ENCODE peak calls at places on chromosome 2, in eight cellular contexts. One of them, this sample, is unnamed.

GRCh38 chr2:75098856-75099255 is 100.5 kb downstream of the TACR1 start:
- DNase-seq in cardiac muscle cell: peak; percentile 65
- DNase-seq in Peyer's patch: no peak
- DNase-seq in transverse colon: no peak
- DNase-seq in testis: peak; percentile 19
- DNase-seq in uterus: no peak
- DNase-seq in CD8-positive, alpha-beta T cell: no peak
- DNase-seq in PC-3: peak; percentile 53
- DNase-seq in this sample: peak; percentile 4

GRCh38 chr2:222652856-222653255 is 3.0 kb downstream of the FARSB start:
- DNase-seq in cardiac muscle cell: no peak
- DNase-seq in Peyer's patch: no peak
- DNase-seq in transverse colon: peak; percentile 48
- DNase-seq in testis: no peak
- DNase-seq in uterus: no peak
- DNase-seq in CD8-positive, alpha-beta T cell: no peak
- DNase-seq in PC-3: no peak
- DNase-seq in this sample: peak; percentile 41

GRCh38 chr2:142131016-142131714 is at the start of gene LRP1B:
- DNase-seq in cardiac muscle cell: peak; percentile 62
- DNase-seq in Peyer's patch: no peak
- DNase-seq in transverse colon: no peak
- DNase-seq in testis: peak; percentile 31
- DNase-seq in uterus: peak; percentile 10
- DNase-seq in CD8-positive, alpha-beta T cell: no peak
- DNase-seq in PC-3: no peak
- DNase-seq in this sample: peak; percentile 35

GRCh38 chr2:17877811-17878221 is 651 bp upstream of the KCNS3 start:
- DNase-seq in cardiac muscle cell: peak; percentile 8
- DNase-seq in Peyer's patch: no peak
- DNase-seq in transverse colon: peak; percentile 15
- DNase-seq in testis: peak; percentile 30
- DNase-seq in uterus: no peak
- DNase-seq in CD8-positive, alpha-beta T cell: no peak
- DNase-seq in PC-3: no peak
- DNase-seq in this sample: peak; percentile 10

GRCh38 chr2:159152119-159152778 is 134.3 kb downstream of the WDSUB1 start:
- DNase-seq in cardiac muscle cell: peak; percentile 55
- DNase-seq in Peyer's patch: no peak
- DNase-seq in transverse colon: no peak
- DNase-seq in testis: no peak
- DNase-seq in uterus: no peak
- DNase-seq in CD8-positive, alpha-beta T cell: no peak
- DNase-seq in PC-3: no peak
- DNase-seq in this sample: no peak

GRCh38 chr2:57733959-57734358 is 312.6 kb upstream of the VRK2 start:
- DNase-seq in cardiac muscle cell: no peak
- DNase-seq in Peyer's patch: no peak
- DNase-seq in transverse colon: no peak
- DNase-seq in testis: no peak
- DNase-seq in uterus: no peak
- DNase-seq in CD8-positive, alpha-beta T cell: no peak
- DNase-seq in PC-3: peak; percentile 29
- DNase-seq in this sample: no peak

GRCh38 chr2:28004086-28004485 is 113.6 kb downstream of the BABAM2 start:
- DNase-seq in cardiac muscle cell: peak; percentile 87
- DNase-seq in Peyer's patch: no peak
- DNase-seq in transverse colon: no peak
- DNase-seq in testis: no peak
- DNase-seq in uterus: no peak
- DNase-seq in CD8-positive, alpha-beta T cell: peak; percentile 14
- DNase-seq in PC-3: peak; percentile 81
- DNase-seq in this sample: peak; percentile 76

GRCh38 chr2:230473378-230473777 is 57.4 kb downstream of the SP100 start:
- DNase-seq in cardiac muscle cell: no peak
- DNase-seq in Peyer's patch: peak; percentile 46
- DNase-seq in transverse colon: no peak
- DNase-seq in testis: no peak
- DNase-seq in uterus: no peak
- DNase-seq in CD8-positive, alpha-beta T cell: peak; percentile 15
- DNase-seq in PC-3: no peak
- DNase-seq in this sample: no peak

GRCh38 chr2:236916181-236916580 is 169.5 kb upstream of the COPS8 start:
- DNase-seq in cardiac muscle cell: no peak
- DNase-seq in Peyer's patch: no peak
- DNase-seq in transverse colon: peak; percentile 27
- DNase-seq in testis: no peak
- DNase-seq in uterus: no peak
- DNase-seq in CD8-positive, alpha-beta T cell: no peak
- DNase-seq in PC-3: no peak
- DNase-seq in this sample: no peak

GRCh38 chr2:41736586-41736985 is 311.2 kb upstream of the PKDCC start:
- DNase-seq in cardiac muscle cell: no peak
- DNase-seq in Peyer's patch: no peak
- DNase-seq in transverse colon: no peak
- DNase-seq in testis: no peak
- DNase-seq in uterus: no peak
- DNase-seq in CD8-positive, alpha-beta T cell: no peak
- DNase-seq in PC-3: no peak
- DNase-seq in this sample: no peak

GRCh38 chr2:238747114-238747513 is 100.8 kb upstream of the TWIST2 start:
- DNase-seq in cardiac muscle cell: no peak
- DNase-seq in Peyer's patch: no peak
- DNase-seq in transverse colon: no peak
- DNase-seq in testis: no peak
- DNase-seq in uterus: no peak
- DNase-seq in CD8-positive, alpha-beta T cell: no peak
- DNase-seq in PC-3: no peak
- DNase-seq in this sample: no peak

GRCh38 chr2:57720728-57721627 is 325.6 kb upstream of the VRK2 start:
- DNase-seq in cardiac muscle cell: peak; percentile 69
- DNase-seq in Peyer's patch: peak; percentile 17
- DNase-seq in transverse colon: peak; percentile 8
- DNase-seq in testis: peak; percentile 69
- DNase-seq in uterus: no peak
- DNase-seq in CD8-positive, alpha-beta T cell: peak; percentile 24
- DNase-seq in PC-3: peak; percentile 76
- DNase-seq in this sample: peak; percentile 42

GRCh38 chr2:74063486-74063885 is 78.8 kb downstream of the TET3 start:
- DNase-seq in cardiac muscle cell: no peak
- DNase-seq in Peyer's patch: no peak
- DNase-seq in transverse colon: no peak
- DNase-seq in testis: no peak
- DNase-seq in uterus: no peak
- DNase-seq in CD8-positive, alpha-beta T cell: no peak
- DNase-seq in PC-3: peak; percentile 13
- DNase-seq in this sample: no peak

GRCh38 chr2:1621041-1621440 is 123.3 kb downstream of the PXDN start:
- DNase-seq in cardiac muscle cell: no peak
- DNase-seq in Peyer's patch: no peak
- DNase-seq in transverse colon: no peak
- DNase-seq in testis: no peak
- DNase-seq in uterus: no peak
- DNase-seq in CD8-positive, alpha-beta T cell: no peak
- DNase-seq in PC-3: no peak
- DNase-seq in this sample: no peak

GRCh38 chr2:201419057-201419635 is 32.1 kb downstream of the TRAK2 start:
- DNase-seq in cardiac muscle cell: no peak
- DNase-seq in Peyer's patch: no peak
- DNase-seq in transverse colon: peak; percentile 57
- DNase-seq in testis: peak; percentile 48
- DNase-seq in uterus: no peak
- DNase-seq in CD8-positive, alpha-beta T cell: no peak
- DNase-seq in PC-3: peak; percentile 75
- DNase-seq in this sample: peak; percentile 31
- TF ChIP-seq CTCF in cardiac muscle cell: no peak
- TF ChIP-seq CTCF in Peyer's patch: peak; percentile 38
- TF ChIP-seq CTCF in transverse colon: peak; percentile 16
- TF ChIP-seq CTCF in testis: no peak
- TF ChIP-seq CTCF in uterus: no peak
- TF ChIP-seq CTCF in CD8-positive, alpha-beta T cell: no peak
- TF ChIP-seq CTCF in PC-3: peak; percentile 78
- TF ChIP-seq CTCF in this sample: no peak

GRCh38 chr2:15943914-15944313 is 3.6 kb downstream of the MYCN start:
- DNase-seq in cardiac muscle cell: peak; percentile 51
- DNase-seq in Peyer's patch: no peak
- DNase-seq in transverse colon: no peak
- DNase-seq in testis: peak; percentile 29
- DNase-seq in uterus: no peak
- DNase-seq in CD8-positive, alpha-beta T cell: no peak
- DNase-seq in PC-3: no peak
- DNase-seq in this sample: peak; percentile 41
- H3K27me3 ChIP-seq in cardiac muscle cell: no peaks in the 10 kb centered on the region
- H3K27me3 ChIP-seq in Peyer's patch: peaks cover 5% of the 10 kb centered on the region
- H3K27me3 ChIP-seq in transverse colon: peaks cover 39% of the 10 kb centered on the region
- H3K27me3 ChIP-seq in testis: no peaks in the 10 kb centered on the region
- H3K27me3 ChIP-seq in uterus: peaks cover 3% of the 10 kb centered on the region
- H3K27me3 ChIP-seq in CD8-positive, alpha-beta T cell: peaks cover 3% of the 10 kb centered on the region
- H3K27me3 ChIP-seq in PC-3: peaks cover 68% of the 10 kb centered on the region
- H3K27me3 ChIP-seq in this sample: peaks cover 29% of the 10 kb centered on the region

DNA sequence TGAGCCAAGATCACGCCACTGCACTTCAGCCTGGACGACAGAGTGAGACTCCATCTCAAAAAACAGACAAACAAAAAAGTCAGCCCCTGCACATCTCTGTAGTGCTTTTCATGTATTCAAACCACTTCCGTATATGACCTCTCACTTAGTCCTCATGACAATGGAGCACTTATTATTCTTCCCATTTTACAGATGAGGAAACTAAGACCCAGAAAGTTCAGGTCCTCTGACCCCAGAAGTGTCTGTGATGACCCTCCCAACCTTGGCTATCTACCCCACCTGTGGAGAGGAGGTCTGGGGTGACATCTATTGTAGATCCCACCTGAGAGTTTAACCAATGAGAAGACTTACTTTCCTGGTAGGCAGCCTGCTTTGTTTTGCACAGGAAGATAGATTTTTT is 21.6 kb upstream of the MAPRE3 start:
- DNase-seq in cardiac muscle cell: no peak
- DNase-seq in Peyer's patch: no peak
- DNase-seq in transverse colon: no peak
- DNase-seq in testis: no peak
- DNase-seq in uterus: no peak
- DNase-seq in CD8-positive, alpha-beta T cell: no peak
- DNase-seq in PC-3: no peak
- DNase-seq in this sample: no peak
- H3K4me1 ChIP-seq in cardiac muscle cell: peaks cover 17% of the 10 kb centered on the region
- H3K4me1 ChIP-seq in Peyer's patch: no peaks in the 10 kb centered on the region
- H3K4me1 ChIP-seq in transverse colon: no peaks in the 10 kb centered on the region
- H3K4me1 ChIP-seq in testis: no peaks in the 10 kb centered on the region
- H3K4me1 ChIP-seq in uterus: no peaks in the 10 kb centered on the region
- H3K4me1 ChIP-seq in CD8-positive, alpha-beta T cell: no peaks in the 10 kb centered on the region
- H3K4me1 ChIP-seq in PC-3: peaks cover 9% of the 10 kb centered on the region
- H3K4me1 ChIP-seq in this sample: no peaks in the 10 kb centered on the region

GRCh38 chr2:148599112-148599991 is 45.2 kb upstream of the EPC2 start:
- DNase-seq in cardiac muscle cell: no peak
- DNase-seq in Peyer's patch: no peak
- DNase-seq in transverse colon: no peak
- DNase-seq in testis: no peak
- DNase-seq in uterus: no peak
- DNase-seq in CD8-positive, alpha-beta T cell: no peak
- DNase-seq in PC-3: no peak
- DNase-seq in this sample: no peak

GRCh38 chr2:148604927-148605326 is 39.6 kb upstream of the EPC2 start:
- DNase-seq in cardiac muscle cell: no peak
- DNase-seq in Peyer's patch: no peak
- DNase-seq in transverse colon: no peak
- DNase-seq in testis: no peak
- DNase-seq in uterus: no peak
- DNase-seq in CD8-positive, alpha-beta T cell: no peak
- DNase-seq in PC-3: peak; percentile 42
- DNase-seq in this sample: peak; percentile 51

GRCh38 chr2:148603562-148603920 is 41.0 kb upstream of the EPC2 start:
- DNase-seq in cardiac muscle cell: no peak
- DNase-seq in Peyer's patch: no peak
- DNase-seq in transverse colon: no peak
- DNase-seq in testis: no peak
- DNase-seq in uterus: no peak
- DNase-seq in CD8-positive, alpha-beta T cell: no peak
- DNase-seq in PC-3: no peak
- DNase-seq in this sample: no peak

GRCh38 chr2:148607553-148607952 is 37.0 kb upstream of the EPC2 start:
- DNase-seq in cardiac muscle cell: no peak
- DNase-seq in Peyer's patch: no peak
- DNase-seq in transverse colon: no peak
- DNase-seq in testis: no peak
- DNase-seq in uterus: no peak
- DNase-seq in CD8-positive, alpha-beta T cell: no peak
- DNase-seq in PC-3: peak; percentile 63
- DNase-seq in this sample: peak; percentile 11

GRCh38 chr2:148602918-148603561 is 41.5 kb upstream of the EPC2 start:
- DNase-seq in cardiac muscle cell: peak; percentile 14
- DNase-seq in Peyer's patch: no peak
- DNase-seq in transverse colon: no peak
- DNase-seq in testis: no peak
- DNase-seq in uterus: no peak
- DNase-seq in CD8-positive, alpha-beta T cell: no peak
- DNase-seq in PC-3: no peak
- DNase-seq in this sample: no peak
- TF ChIP-seq CTCF in cardiac muscle cell: no peak
- TF ChIP-seq CTCF in Peyer's patch: no peak
- TF ChIP-seq CTCF in transverse colon: no peak
- TF ChIP-seq CTCF in testis: no peak
- TF ChIP-seq CTCF in uterus: no peak
- TF ChIP-seq CTCF in CD8-positive, alpha-beta T cell: no peak
- TF ChIP-seq CTCF in PC-3: no peak
- TF ChIP-seq CTCF in this sample: no peak

GRCh38 chr2:66447676-66448075 is 12.8 kb downstream of the MEIS1 start:
- DNase-seq in cardiac muscle cell: no peak
- DNase-seq in Peyer's patch: no peak
- DNase-seq in transverse colon: no peak
- DNase-seq in testis: no peak
- DNase-seq in uterus: no peak
- DNase-seq in CD8-positive, alpha-beta T cell: no peak
- DNase-seq in PC-3: no peak
- DNase-seq in this sample: no peak
- H3K27me3 ChIP-seq in cardiac muscle cell: no peaks in the 10 kb centered on the region
- H3K27me3 ChIP-seq in Peyer's patch: no peaks in the 10 kb centered on the region
- H3K27me3 ChIP-seq in transverse colon: peaks cover 15% of the 10 kb centered on the region
- H3K27me3 ChIP-seq in testis: no peaks in the 10 kb centered on the region
- H3K27me3 ChIP-seq in uterus: no peaks in the 10 kb centered on the region
- H3K27me3 ChIP-seq in CD8-positive, alpha-beta T cell: no peaks in the 10 kb centered on the region
- H3K27me3 ChIP-seq in PC-3: no peaks in the 10 kb centered on the region
- H3K27me3 ChIP-seq in this sample: no peaks in the 10 kb centered on the region

GRCh38 chr2:174334781-174335604 is at the start of gene SP9:
- DNase-seq in cardiac muscle cell: peak; percentile 43
- DNase-seq in Peyer's patch: no peak
- DNase-seq in transverse colon: peak; percentile 34
- DNase-seq in testis: peak; percentile 63
- DNase-seq in uterus: no peak
- DNase-seq in CD8-positive, alpha-beta T cell: no peak
- DNase-seq in PC-3: no peak
- DNase-seq in this sample: no peak
- H3K4me1 ChIP-seq in cardiac muscle cell: peaks cover 8% of the 10 kb centered on the region
- H3K4me1 ChIP-seq in Peyer's patch: peaks cover 24% of the 10 kb centered on the region
- H3K4me1 ChIP-seq in transverse colon: peaks cover 34% of the 10 kb centered on the region
- H3K4me1 ChIP-seq in testis: peaks cover 11% of the 10 kb centered on the region
- H3K4me1 ChIP-seq in uterus: peaks cover 18% of the 10 kb centered on the region
- H3K4me1 ChIP-seq in CD8-positive, alpha-beta T cell: peaks cover 49% of the 10 kb centered on the region
- H3K4me1 ChIP-seq in PC-3: peaks cover 4% of the 10 kb centered on the region
- H3K4me1 ChIP-seq in this sample: peaks cover 24% of the 10 kb centered on the region